ENCODE peak calls at places on chromosomes 5 and 9, in five cellular contexts. E is fibroblast of mammary gland, D is AG04450, R is GM23338, Y is fibroblast of lung. C is an unnamed sample.

GRCh38 chr9:1202512-1203285 is 152.5 kb downstream of the DMRT2 start:
- DNase-seq in D (no peak), E (peak), R (no peak), Y (no peak), C (no peak)

GRCh38 chr9:130900701-130901497 is 4.3 kb upstream of the QRFP start:
- DNase-seq in E (no peak), R (no peak), Y (no peak), D (no peak), C (no peak)

GRCh38 chr5:96952946-96953730 is 17.3 kb downstream of the LNPEP start:
- DNase-seq in E (no peak), R (no peak), Y (no peak), D (no peak), C (no peak)

GRCh38 chr5:5881294-5881693 is 458.8 kb downstream of the ICE1 start:
- DNase-seq in D (no peak), Y (no peak), E (no peak), R (peak), C (peak)

GRCh38 chr9:94928696-94929372 is 202.3 kb downstream of the AOPEP start:
- DNase-seq in E (no peak), R (no peak), Y (no peak), D (no peak), C (no peak)

GRCh38 chr5:107604990-107605389 is 65.7 kb downstream of the EFNA5 start:
- DNase-seq in Y (peak), R (peak), D (no peak), E (peak), C (no peak)

GRCh38 chr5:143033535-143034260 is 263.5 kb downstream of the ARHGAP26 start:
- DNase-seq in E (peak), R (no peak), D (peak), Y (peak), C (no peak)

GRCh38 chr5:1555011-1555807 is 31.4 kb upstream of the LPCAT1 start:
- DNase-seq in Y (peak), D (no peak), E (no peak), R (no peak), C (no peak)

GRCh38 chr5:149959406-149960236 is 937 bp upstream of the SLC26A2 start:
- DNase-seq in D (no peak), Y (peak), R (peak), E (peak), C (peak)

DNA sequence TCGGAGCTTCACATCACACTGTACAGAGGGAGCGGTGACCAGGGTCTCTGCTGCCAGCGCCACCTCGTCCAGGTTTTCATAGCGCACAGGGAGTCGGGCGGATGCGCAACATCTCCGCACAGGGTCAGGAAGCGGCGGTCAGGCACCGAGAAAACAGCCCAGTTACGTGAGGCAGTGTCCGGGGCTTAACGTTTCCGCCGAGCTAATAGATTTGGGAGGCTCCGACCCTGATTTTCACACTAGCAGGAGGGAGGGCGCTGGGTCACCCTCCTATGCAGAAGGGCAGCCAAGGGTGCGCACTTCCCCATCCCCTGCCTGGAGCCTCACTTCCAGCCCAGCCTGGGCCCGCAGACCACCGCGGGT is 13.7 kb downstream of the BTNL9 start:
- DNase-seq in Y (no peak), R (peak), D (no peak), E (no peak), C (no peak)
- H3K4me3 ChIP-seq in Y (no peak), R (peak), D (peak), E (peak), C (peak)

GRCh38 chr5:121029536-121030245 is 565.6 kb downstream of the PRR16 start:
- DNase-seq in R (no peak), E (peak), Y (no peak), D (no peak), C (no peak)
- H3K4me3 ChIP-seq in R (no peak), E (no peak), Y (no peak), D (no peak), C (no peak)

GRCh38 chr9:89661956-89662717 is 57.3 kb downstream of the GADD45G start:
- DNase-seq in E (peak), Y (peak), D (peak), R (peak), C (peak)
- H3K4me3 ChIP-seq in E (peak), Y (peak), D (peak), R (no peak), C (no peak)

DNA sequence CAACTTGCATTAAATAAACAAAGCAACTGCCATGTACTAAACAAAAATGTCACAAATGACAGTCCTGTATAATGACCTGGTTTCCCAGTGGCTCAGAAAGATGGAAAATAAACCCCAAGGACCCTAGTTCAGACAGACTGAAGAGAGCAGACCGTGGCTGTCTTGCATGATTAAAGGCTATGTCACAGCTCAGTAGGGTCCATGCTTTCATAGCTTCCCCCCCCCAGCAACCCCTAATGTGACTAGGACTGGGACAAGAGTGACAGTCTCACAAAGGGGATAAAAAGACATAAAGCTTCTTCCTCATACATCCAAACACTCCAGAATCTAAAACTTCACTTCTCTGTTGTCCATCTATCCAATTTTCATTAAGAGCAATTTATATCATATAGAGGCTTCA is 113.6 kb downstream of the NR6A1 start:
- DNase-seq in Y (no peak), D (no peak), E (no peak), R (no peak), C (no peak)
- H3K4me3 ChIP-seq in Y (no peak), D (no peak), E (no peak), R (no peak), C (no peak)

GRCh38 chr9:109815366-109815947 is 35.5 kb downstream of the PALM2AKAP2 start:
- DNase-seq in D (no peak), E (peak), R (no peak), Y (no peak), C (no peak)

GRCh38 chr9:109813829-109814228 is 33.8 kb downstream of the PALM2AKAP2 start:
- DNase-seq in R (no peak), Y (no peak), D (no peak), E (no peak), C (no peak)

GRCh38 chr9:109811876-109812275 is 31.9 kb downstream of the PALM2AKAP2 start:
- DNase-seq in Y (no peak), R (no peak), E (no peak), D (no peak), C (no peak)

GRCh38 chr9:109812818-109813281 is 32.9 kb downstream of the PALM2AKAP2 start:
- DNase-seq in D (no peak), Y (no peak), R (no peak), E (no peak), C (no peak)

GRCh38 chr9:109813310-109813709 is 33.3 kb downstream of the PALM2AKAP2 start:
- DNase-seq in E (no peak), R (no peak), D (no peak), Y (no peak), C (no peak)
- H3K4me3 ChIP-seq in E (no peak), R (no peak), D (no peak), Y (no peak), C (no peak)

GRCh38 chr9:4986291-4986690 is 1.2 kb downstream of the JAK2 start:
- DNase-seq in E (peak), Y (peak), R (no peak), D (no peak), C (no peak)
- H3K4me3 ChIP-seq in E (peak), Y (peak), R (peak), D (peak), C (peak)

C was measured in Caco-2.